ENCODE peak calls at places on chromosomes 12 and 14, in six cellular contexts. One of them, this sample, is unnamed.

GRCh38 chr12:85466906-85467305 is 186.9 kb downstream of the ALX1 start:
- DNase-seq in breast epithelium: no peak
- DNase-seq in body of pancreas: no peak
- DNase-seq in Panc1: no peak
- DNase-seq in OCI-LY7: no peak
- DNase-seq in tibial artery: no peak
- DNase-seq in this sample: no peak

GRCh38 chr14:45038256-45038655 is 45.7 kb upstream of the PRPF39 start:
- DNase-seq in breast epithelium: no peak
- DNase-seq in body of pancreas: no peak
- DNase-seq in Panc1: no peak
- DNase-seq in OCI-LY7: no peak
- DNase-seq in tibial artery: no peak
- DNase-seq in this sample: no peak

GRCh38 chr14:104130974-104131651 is 7.3 kb upstream of the KIF26A start:
- DNase-seq in breast epithelium: peak; percentile 35
- DNase-seq in body of pancreas: peak; percentile 74
- DNase-seq in Panc1: no peak
- DNase-seq in OCI-LY7: peak; percentile 54
- DNase-seq in tibial artery: peak; percentile 51
- DNase-seq in this sample: peak; percentile 71

GRCh38 chr12:92735131-92735721 is 32.4 kb downstream of the PLEKHG7 start:
- DNase-seq in breast epithelium: no peak
- DNase-seq in body of pancreas: no peak
- DNase-seq in Panc1: no peak
- DNase-seq in OCI-LY7: no peak
- DNase-seq in tibial artery: no peak
- DNase-seq in this sample: peak; percentile 38

GRCh38 chr12:42684171-42685071 is 94.9 kb upstream of the PRICKLE1 start:
- DNase-seq in breast epithelium: no peak
- DNase-seq in body of pancreas: no peak
- DNase-seq in Panc1: no peak
- DNase-seq in OCI-LY7: no peak
- DNase-seq in tibial artery: no peak
- DNase-seq in this sample: no peak

GRCh38 chr12:91958816-91959215 is 186.8 kb downstream of the BTG1 start:
- DNase-seq in breast epithelium: no peak
- DNase-seq in body of pancreas: no peak
- DNase-seq in Panc1: no peak
- DNase-seq in OCI-LY7: no peak
- DNase-seq in tibial artery: no peak
- DNase-seq in this sample: peak; percentile 11

GRCh38 chr12:115956674-115957073 is 320.8 kb downstream of the MED13L start:
- DNase-seq in breast epithelium: no peak
- DNase-seq in body of pancreas: no peak
- DNase-seq in Panc1: no peak
- DNase-seq in OCI-LY7: no peak
- DNase-seq in tibial artery: no peak
- DNase-seq in this sample: no peak

GRCh38 chr12:75460194-75460593 is 20.4 kb upstream of the GLIPR1 start:
- DNase-seq in breast epithelium: no peak
- DNase-seq in body of pancreas: no peak
- DNase-seq in Panc1: no peak
- DNase-seq in OCI-LY7: no peak
- DNase-seq in tibial artery: no peak
- DNase-seq in this sample: no peak

GRCh38 chr12:131021142-131021541 is 67.4 kb downstream of the ADGRD1 start:
- DNase-seq in breast epithelium: no peak
- DNase-seq in body of pancreas: no peak
- DNase-seq in Panc1: no peak
- DNase-seq in OCI-LY7: no peak
- DNase-seq in tibial artery: no peak
- DNase-seq in this sample: no peak

GRCh38 chr12:31361730-31362114 is 35.8 kb upstream of the SINHCAF start:
- DNase-seq in breast epithelium: no peak
- DNase-seq in body of pancreas: no peak
- DNase-seq in Panc1: no peak
- DNase-seq in OCI-LY7: no peak
- DNase-seq in tibial artery: no peak
- DNase-seq in this sample: no peak
- H3K4me3 ChIP-seq in breast epithelium: no peak overlapping the region
- H3K4me3 ChIP-seq in body of pancreas: no peak overlapping the region
- H3K4me3 ChIP-seq in Panc1: peak overlapping the region; percentile 43
- H3K4me3 ChIP-seq in OCI-LY7: no peak overlapping the region
- H3K4me3 ChIP-seq in tibial artery: no peak overlapping the region
- H3K4me3 ChIP-seq in this sample: no peak overlapping the region

GRCh38 chr12:53062977-53063707 is 13.3 kb downstream of the TNS2 start:
- DNase-seq in breast epithelium: no peak
- DNase-seq in body of pancreas: peak; percentile 15
- DNase-seq in Panc1: no peak
- DNase-seq in OCI-LY7: no peak
- DNase-seq in tibial artery: peak; percentile 72
- DNase-seq in this sample: no peak
- H3K4me1 ChIP-seq in breast epithelium: peaks cover 20% of the 10 kb centered on the region
- H3K4me1 ChIP-seq in body of pancreas: peaks cover 33% of the 10 kb centered on the region
- H3K4me1 ChIP-seq in Panc1: peaks cover 13% of the 10 kb centered on the region
- H3K4me1 ChIP-seq in OCI-LY7: no peaks in the 10 kb centered on the region
- H3K4me1 ChIP-seq in tibial artery: no peaks in the 10 kb centered on the region
- H3K4me1 ChIP-seq in this sample: peaks cover 7% of the 10 kb centered on the region

GRCh38 chr12:29562167-29562776 is 64.8 kb upstream of the OVCH1 start:
- DNase-seq in breast epithelium: no peak
- DNase-seq in body of pancreas: no peak
- DNase-seq in Panc1: no peak
- DNase-seq in OCI-LY7: no peak
- DNase-seq in tibial artery: peak; percentile 73
- DNase-seq in this sample: no peak
- TF ChIP-seq CTCF in breast epithelium: no peak
- TF ChIP-seq CTCF in body of pancreas: no peak
- TF ChIP-seq CTCF in Panc1: no peak
- TF ChIP-seq CTCF in OCI-LY7: no peak
- TF ChIP-seq CTCF in tibial artery: no peak
- TF ChIP-seq CTCF in this sample: no peak

GRCh38 chr12:31315089-31315725 is 10.7 kb downstream of the SINHCAF start:
- DNase-seq in breast epithelium: no peak
- DNase-seq in body of pancreas: no peak
- DNase-seq in Panc1: no peak
- DNase-seq in OCI-LY7: no peak
- DNase-seq in tibial artery: no peak
- DNase-seq in this sample: no peak

GRCh38 chr12:31315779-31316465 is 10.0 kb downstream of the SINHCAF start:
- DNase-seq in breast epithelium: no peak
- DNase-seq in body of pancreas: no peak
- DNase-seq in Panc1: no peak
- DNase-seq in OCI-LY7: no peak
- DNase-seq in tibial artery: no peak
- DNase-seq in this sample: no peak

GRCh38 chr12:31318870-31319269 is 7.1 kb downstream of the SINHCAF start:
- DNase-seq in breast epithelium: no peak
- DNase-seq in body of pancreas: no peak
- DNase-seq in Panc1: no peak
- DNase-seq in OCI-LY7: no peak
- DNase-seq in tibial artery: no peak
- DNase-seq in this sample: no peak

GRCh38 chr12:31316964-31317363 is 9.0 kb downstream of the SINHCAF start:
- DNase-seq in breast epithelium: no peak
- DNase-seq in body of pancreas: no peak
- DNase-seq in Panc1: no peak
- DNase-seq in OCI-LY7: no peak
- DNase-seq in tibial artery: no peak
- DNase-seq in this sample: no peak

DNA sequence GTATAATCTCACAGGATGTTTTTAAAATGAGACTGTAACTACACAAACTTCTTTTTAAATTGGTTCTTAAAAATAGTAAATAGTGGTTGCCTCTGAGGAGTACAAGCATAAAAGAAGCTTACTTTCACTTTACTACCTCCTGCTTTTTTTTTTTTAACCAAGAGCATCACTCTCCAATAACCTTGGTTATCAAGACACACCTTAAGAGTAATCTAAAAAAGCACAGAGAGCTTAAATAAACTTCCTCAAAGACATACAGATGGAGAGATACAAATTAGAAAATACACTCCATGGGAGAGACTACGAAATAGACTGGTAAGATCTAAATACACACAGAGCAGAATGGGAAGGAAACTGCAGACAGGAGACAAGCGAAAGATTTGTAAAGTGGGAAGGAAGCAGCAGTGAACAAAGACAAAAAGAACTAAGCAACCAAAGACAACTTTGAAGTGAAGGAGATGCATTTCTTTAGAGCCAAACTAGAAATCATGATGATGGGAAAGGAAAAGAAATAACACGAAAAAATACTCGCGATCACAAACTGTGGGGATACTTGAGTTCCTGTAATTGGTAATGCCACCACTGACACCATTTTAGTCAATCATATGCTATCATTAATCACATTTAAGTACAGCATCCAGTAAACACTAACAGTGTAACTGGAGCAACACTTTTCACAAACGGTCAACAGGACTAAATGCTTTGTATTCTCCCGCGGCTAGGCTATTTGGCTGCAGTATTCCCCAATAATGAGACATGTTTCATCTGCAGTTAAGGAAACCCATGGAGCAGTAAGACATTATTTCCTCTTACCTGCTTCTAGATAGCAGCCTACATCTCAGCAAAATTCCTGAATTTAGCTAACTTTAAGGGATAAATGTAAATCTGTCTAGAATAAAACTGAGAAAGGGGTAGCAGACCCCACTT is 8.2 kb downstream of the SINHCAF start:
- DNase-seq in breast epithelium: no peak
- DNase-seq in body of pancreas: no peak
- DNase-seq in Panc1: no peak
- DNase-seq in OCI-LY7: peak; percentile 24
- DNase-seq in tibial artery: no peak
- DNase-seq in this sample: no peak
- H3K4me3 ChIP-seq in breast epithelium: peak overlapping the region; percentile 29
- H3K4me3 ChIP-seq in body of pancreas: no peak overlapping the region
- H3K4me3 ChIP-seq in Panc1: peak overlapping the region; percentile 48
- H3K4me3 ChIP-seq in OCI-LY7: peak overlapping the region; percentile 70
- H3K4me3 ChIP-seq in tibial artery: peak overlapping the region; percentile 21
- H3K4me3 ChIP-seq in this sample: peak overlapping the region; percentile 25

GRCh38 chr12:47362131-47362686 is 282.4 kb upstream of the AMIGO2 start:
- DNase-seq in breast epithelium: no peak
- DNase-seq in body of pancreas: no peak
- DNase-seq in Panc1: no peak
- DNase-seq in OCI-LY7: no peak
- DNase-seq in tibial artery: no peak
- DNase-seq in this sample: no peak
- H3K4me1 ChIP-seq in breast epithelium: no peaks in the 10 kb centered on the region
- H3K4me1 ChIP-seq in body of pancreas: peaks cover 9% of the 10 kb centered on the region
- H3K4me1 ChIP-seq in Panc1: no peaks in the 10 kb centered on the region
- H3K4me1 ChIP-seq in OCI-LY7: peaks cover 32% of the 10 kb centered on the region
- H3K4me1 ChIP-seq in tibial artery: no peaks in the 10 kb centered on the region
- H3K4me1 ChIP-seq in this sample: no peaks in the 10 kb centered on the region

GRCh38 chr14:54893151-54893760 is 9.4 kb downstream of the GCH1 start:
- DNase-seq in breast epithelium: no peak
- DNase-seq in body of pancreas: peak; percentile 36
- DNase-seq in Panc1: no peak
- DNase-seq in OCI-LY7: peak; percentile 49
- DNase-seq in tibial artery: no peak
- DNase-seq in this sample: peak; percentile 58
- TF ChIP-seq CTCF in breast epithelium: peak; percentile 73
- TF ChIP-seq CTCF in body of pancreas: peak; percentile 59
- TF ChIP-seq CTCF in Panc1: peak; percentile 73
- TF ChIP-seq CTCF in OCI-LY7: peak; percentile 91
- TF ChIP-seq CTCF in tibial artery: peak; percentile 58
- TF ChIP-seq CTCF in this sample: peak; percentile 65

DNA sequence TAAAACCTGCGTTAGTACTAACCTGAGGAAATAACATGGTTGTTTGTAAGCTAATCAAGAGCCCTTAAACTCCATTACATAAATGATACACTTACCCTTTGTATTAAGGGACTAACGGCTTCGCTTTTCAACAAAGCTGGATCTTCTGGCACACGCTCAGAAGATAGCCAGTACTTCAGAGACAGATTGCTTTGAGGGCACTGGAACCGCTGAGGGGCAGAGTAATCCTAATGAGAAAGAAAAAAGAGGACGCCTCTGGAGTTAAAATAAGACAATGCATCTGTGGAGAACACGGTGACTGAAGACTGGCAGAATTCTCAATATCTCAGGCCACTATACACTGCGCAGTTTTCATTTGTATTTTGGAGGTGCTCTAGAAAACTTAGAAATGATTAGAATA is 1.5 kb upstream of the KTN1 start:
- DNase-seq in breast epithelium: no peak
- DNase-seq in body of pancreas: no peak
- DNase-seq in Panc1: no peak
- DNase-seq in OCI-LY7: no peak
- DNase-seq in tibial artery: no peak
- DNase-seq in this sample: no peak
- H3K4me3 ChIP-seq in breast epithelium: peak overlapping the region; percentile 96
- H3K4me3 ChIP-seq in body of pancreas: no peak overlapping the region
- H3K4me3 ChIP-seq in Panc1: peak overlapping the region; percentile 63
- H3K4me3 ChIP-seq in OCI-LY7: no peak overlapping the region
- H3K4me3 ChIP-seq in tibial artery: peak overlapping the region; percentile 86
- H3K4me3 ChIP-seq in this sample: no peak overlapping the region

DNA sequence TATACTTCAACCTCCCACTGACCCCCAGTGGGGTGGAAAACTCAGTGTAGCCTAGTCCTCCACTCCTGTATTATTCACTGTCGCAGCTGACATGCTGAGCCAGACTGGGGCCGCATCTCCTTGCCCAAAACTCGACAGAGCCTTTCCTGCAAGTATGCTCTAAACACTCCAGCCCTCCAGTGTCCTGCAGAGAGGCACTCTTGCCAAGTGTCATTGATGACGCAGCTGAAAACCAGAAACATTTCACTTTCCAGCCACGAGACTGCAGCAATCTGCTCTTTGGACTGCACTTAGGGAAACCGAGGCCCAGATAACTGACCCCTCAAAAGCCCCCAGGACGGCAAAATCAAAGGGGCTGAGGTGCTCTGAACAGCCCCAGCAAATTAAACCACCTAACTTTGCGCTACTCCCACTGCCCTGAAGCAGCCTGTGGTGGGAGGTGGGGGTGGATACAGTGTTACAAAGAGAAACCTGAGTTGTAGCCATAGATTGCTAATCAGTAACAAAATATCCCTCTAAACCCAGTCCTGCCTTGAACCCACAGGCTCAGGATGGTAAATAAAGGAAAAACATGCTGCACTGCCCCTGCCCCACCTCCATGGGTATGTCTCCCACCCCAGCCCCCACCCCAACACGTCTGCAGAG is 2.6 kb downstream of the CCDC85C start:
- DNase-seq in breast epithelium: no peak
- DNase-seq in body of pancreas: peak; percentile 43
- DNase-seq in Panc1: no peak
- DNase-seq in OCI-LY7: no peak
- DNase-seq in tibial artery: no peak
- DNase-seq in this sample: peak; percentile 55
- H3K4me1 ChIP-seq in breast epithelium: peaks cover 14% of the 10 kb centered on the region
- H3K4me1 ChIP-seq in body of pancreas: peaks cover 81% of the 10 kb centered on the region
- H3K4me1 ChIP-seq in Panc1: peaks cover 52% of the 10 kb centered on the region
- H3K4me1 ChIP-seq in OCI-LY7: peaks cover 27% of the 10 kb centered on the region
- H3K4me1 ChIP-seq in tibial artery: no peaks in the 10 kb centered on the region
- H3K4me1 ChIP-seq in this sample: peaks cover 72% of the 10 kb centered on the region